ENCODE peak calls at places on chromosomes 12 and 14, in four cellular contexts. I is IMR-90, A is psoas muscle, R is upper lobe of right lung. B is an unnamed sample.

GRCh38 chr14:23485311-23485710 is 15.8 kb downstream of the NGDN start:
- DNase-seq in I (no peak), A (no peak), R (no peak), B (peak; percentile 60)

GRCh38 chr12:80580254-80580653 is 127.2 kb upstream of the MYF6 start:
- DNase-seq in I (peak; percentile 97), A (no peak), R (no peak), B (no peak)

GRCh38 chr14:71576472-71576871 is 355.8 kb upstream of the RGS6 start:
- DNase-seq in I (no peak), A (no peak), R (no peak), B (no peak)

GRCh38 chr12:41368006-41368405 is 179.9 kb downstream of the PDZRN4 start:
- DNase-seq in I (peak; percentile 1), A (no peak), R (no peak), B (peak; percentile 52)

GRCh38 chr14:84927096-84927910 is 602.6 kb upstream of the FLRT2 start:
- DNase-seq in I (no peak), A (no peak), R (no peak), B (no peak)

GRCh38 chr14:102525213-102526143 is 15.9 kb upstream of the ANKRD9 start:
- DNase-seq in I (peak; percentile 59), A (peak; percentile 48), R (peak; percentile 64), B (no peak)

GRCh38 chr14:23481362-23481970 is 12.0 kb downstream of the NGDN start:
- DNase-seq in I (peak; percentile 23), A (no peak), R (no peak), B (peak; percentile 76)

GRCh38 chr12:14849664-14850063 is 6.3 kb upstream of the ART4 start:
- DNase-seq in I (peak; percentile 36), A (no peak), R (no peak), B (no peak)

GRCh38 chr14:76307786-76308780 is 67.9 kb upstream of the ESRRB start:
- DNase-seq in I (no peak), A (no peak), R (no peak), B (peak; percentile 13)

DNA sequence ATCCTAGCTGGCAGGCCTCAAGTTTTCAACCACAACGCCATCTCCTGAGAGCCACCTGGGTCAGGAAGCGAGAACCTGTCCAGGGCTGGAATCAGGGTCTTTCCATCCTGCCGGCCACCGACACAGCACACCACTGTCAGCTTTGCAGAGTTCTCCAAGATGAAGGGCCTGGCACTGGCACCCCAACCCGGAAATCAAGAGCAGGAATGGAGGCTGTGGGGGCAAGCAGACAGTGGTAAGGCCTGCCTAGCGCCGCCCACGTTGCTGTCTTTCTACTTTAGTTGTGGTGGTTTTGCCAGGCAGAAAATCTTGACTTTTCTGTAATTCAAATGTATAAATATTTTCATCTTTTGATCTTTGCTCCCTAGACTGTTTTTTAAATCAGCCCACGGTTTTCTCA is 90.7 kb downstream of the ITPK1 start:
- DNase-seq in I (no peak), A (no peak), R (no peak), B (no peak)
- H3K27ac ChIP-seq in I (no peak overlapping the region), A (no peak overlapping the region), R (no peak overlapping the region), B (no peak overlapping the region)

GRCh38 chr12:82745807-82746206 is 59.1 kb downstream of the TMTC2 start:
- DNase-seq in I (no peak), A (no peak), R (no peak), B (no peak)

GRCh38 chr12:82745062-82745461 is 58.4 kb downstream of the TMTC2 start:
- DNase-seq in I (no peak), A (no peak), R (no peak), B (no peak)

GRCh38 chr12:82746668-82747067 is 60.0 kb downstream of the TMTC2 start:
- DNase-seq in I (no peak), A (no peak), R (no peak), B (no peak)
- H3K27ac ChIP-seq in I (no peak overlapping the region), A (no peak overlapping the region), R (no peak overlapping the region), B (no peak overlapping the region)

DNA sequence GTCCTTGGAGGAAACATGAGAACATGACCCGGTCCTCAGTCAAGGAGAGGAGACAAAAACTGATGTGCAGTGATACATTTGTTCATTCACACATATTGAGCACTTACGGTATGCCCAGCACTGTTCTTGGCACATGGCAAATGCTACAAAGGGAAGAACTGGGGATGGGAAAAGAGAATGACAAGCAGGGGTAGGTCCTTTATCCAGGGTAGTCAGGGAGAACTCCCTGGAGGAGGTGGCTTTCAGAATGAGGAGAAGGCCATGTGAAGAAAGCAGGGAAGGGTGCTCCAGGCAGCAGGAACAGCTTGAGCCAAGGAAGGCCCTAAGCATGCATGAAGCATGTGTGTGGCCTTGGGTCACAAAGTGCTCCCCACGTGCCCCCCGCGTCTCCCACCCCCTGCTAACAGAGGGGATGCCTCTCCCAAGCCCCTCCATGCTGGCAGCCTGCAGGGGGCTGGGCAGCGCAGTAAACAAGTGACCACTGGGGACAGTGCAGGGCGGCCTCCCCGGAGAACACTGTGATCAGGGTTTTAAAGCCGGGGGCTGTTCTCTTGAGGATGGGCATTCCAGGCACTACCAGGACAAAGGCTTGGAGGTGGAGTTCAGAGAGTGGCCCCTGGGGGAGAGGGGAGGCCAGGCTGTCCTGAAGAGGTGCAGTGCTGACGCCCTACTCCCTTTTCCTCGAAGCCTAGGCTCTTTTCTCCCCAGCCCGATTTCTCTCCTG is 71.0 kb downstream of the PHETA1 start:
- DNase-seq in I (no peak), A (no peak), R (no peak), B (peak; percentile 86)
- H3K27ac ChIP-seq in I (no peak overlapping the region), A (no peak overlapping the region), R (no peak overlapping the region), B (no peak overlapping the region)

GRCh38 chr12:6392499-6392898 is 8.5 kb downstream of the LTBR start:
- DNase-seq in I (no peak), A (no peak), R (no peak), B (no peak)

GRCh38 chr12:6396031-6396430 is 12.1 kb downstream of the LTBR start:
- DNase-seq in I (peak; percentile 33), A (no peak), R (no peak), B (no peak)

GRCh38 chr12:6391013-6391412 is 7.1 kb downstream of the LTBR start:
- DNase-seq in I (no peak), A (no peak), R (no peak), B (no peak)

GRCh38 chr12:6393109-6393508 is 9.1 kb downstream of the LTBR start:
- DNase-seq in I (no peak), A (no peak), R (no peak), B (no peak)

GRCh38 chr12:6394398-6394797 is 10.4 kb downstream of the LTBR start:
- DNase-seq in I (no peak), A (no peak), R (no peak), B (no peak)
- H3K27ac ChIP-seq in I (no peak overlapping the region), A (no peak overlapping the region), R (no peak overlapping the region), B (no peak overlapping the region)

GRCh38 chr14:20706657-20707355 is 18.2 kb downstream of the ANG start:
- DNase-seq in I (no peak), A (no peak), R (no peak), B (no peak)
- H3K27ac ChIP-seq in I (no peak overlapping the region), A (peak overlapping the region; percentile 32), R (peak overlapping the region; percentile 78), B (no peak overlapping the region)

GRCh38 chr12:2739069-2739468 is 55.7 kb upstream of the FKBP4 start:
- DNase-seq in I (no peak), A (no peak), R (no peak), B (no peak)

GRCh38 chr12:2745655-2746054 is 49.1 kb upstream of the FKBP4 start:
- DNase-seq in I (peak; percentile 4), A (no peak), R (no peak), B (no peak)

GRCh38 chr12:2737656-2738241 is 57.0 kb upstream of the FKBP4 start:
- DNase-seq in I (no peak), A (no peak), R (no peak), B (no peak)

GRCh38 chr12:2743478-2743877 is 51.3 kb upstream of the FKBP4 start:
- DNase-seq in I (no peak), A (no peak), R (no peak), B (no peak)

DNA sequence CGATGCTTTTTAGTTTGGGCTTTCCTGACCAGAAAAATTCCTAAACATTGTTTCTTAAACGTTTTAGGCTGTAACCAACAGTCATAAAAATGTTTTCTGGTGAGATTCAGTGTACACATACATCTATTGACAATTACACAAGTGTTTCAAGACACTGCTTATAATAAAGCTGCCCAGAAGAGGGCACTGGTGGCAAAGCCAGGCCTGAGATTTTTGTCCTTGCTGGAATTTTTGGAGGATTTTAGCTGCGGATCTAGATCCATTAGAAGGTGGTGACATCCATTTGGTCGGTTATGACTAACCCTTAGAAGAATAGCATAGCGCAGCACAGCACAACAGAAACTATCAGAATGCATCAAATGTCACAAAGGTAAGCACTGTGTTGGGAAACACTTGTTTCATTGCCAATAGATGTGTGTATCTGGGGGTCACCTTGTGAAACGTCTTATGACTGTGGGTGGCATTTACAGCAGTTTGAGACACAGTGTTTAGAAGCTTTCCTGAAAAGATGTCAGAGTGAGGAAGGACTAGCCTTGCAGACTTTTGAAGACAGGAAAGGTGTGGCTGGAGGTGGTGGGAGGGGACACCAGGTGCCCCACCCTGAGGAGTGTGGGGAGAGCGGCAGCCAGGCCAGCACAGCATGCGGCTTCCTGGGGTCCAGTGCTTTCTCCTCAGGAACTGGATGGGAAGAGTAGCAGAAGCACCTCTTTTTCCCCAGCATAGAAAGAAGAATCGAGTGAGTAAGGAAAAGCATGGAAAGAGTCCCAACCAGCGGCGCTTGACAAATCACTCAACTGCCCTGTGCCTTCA is 54.7 kb upstream of the FKBP4 start:
- DNase-seq in I (peak; percentile 34), A (no peak), R (no peak), B (peak; percentile 78)
- H3K27ac ChIP-seq in I (no peak overlapping the region), A (no peak overlapping the region), R (no peak overlapping the region), B (no peak overlapping the region)

DNA sequence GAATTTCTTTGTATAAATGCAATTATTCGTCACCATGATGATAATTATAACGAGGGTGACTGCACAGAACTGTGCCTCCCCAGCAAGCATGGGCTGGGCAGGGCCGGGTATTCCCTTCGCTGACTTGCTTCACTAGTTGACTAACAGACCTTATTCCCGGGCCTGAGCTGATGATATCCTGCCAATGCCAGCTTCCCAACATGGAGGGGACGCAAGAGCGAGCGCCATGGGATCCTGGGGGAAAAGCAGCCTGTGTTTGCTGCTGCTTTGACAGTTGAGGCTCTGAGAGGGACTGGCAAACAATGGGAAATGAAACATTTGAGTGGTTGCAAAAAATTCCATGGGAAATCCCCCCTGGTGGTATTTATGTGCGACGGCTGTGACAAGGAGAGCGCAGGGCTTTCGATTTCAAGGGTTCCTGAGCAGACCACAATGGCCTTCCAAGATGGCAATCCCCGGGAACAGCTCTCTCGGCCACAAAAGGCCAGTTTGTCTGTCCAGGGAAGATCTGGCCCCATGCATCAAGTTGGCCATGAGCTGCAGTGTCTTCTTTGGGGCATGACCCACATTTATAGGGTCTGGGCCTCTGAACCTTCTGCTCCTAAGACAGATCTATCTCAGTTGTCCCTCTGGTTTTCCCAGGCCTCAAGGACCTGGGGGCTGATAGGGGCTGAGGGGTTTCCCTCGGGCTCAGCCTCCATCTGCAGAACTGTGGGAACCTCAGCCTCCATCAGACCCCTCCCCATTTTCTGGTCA is 21.9 kb upstream of the MAP1LC3B2 start:
- DNase-seq in I (no peak), A (no peak), R (no peak), B (no peak)
- H3K27ac ChIP-seq in I (no peak overlapping the region), A (no peak overlapping the region), R (no peak overlapping the region), B (no peak overlapping the region)

B was measured in endodermal cell.